ENCODE peak calls at places on chromosomes 4 and X, in nine cellular contexts. F, S, K, X, J, W, C, G and U are unnamed samples.

GRCh38 chrX:14779589-14779988 is 93.3 kb downstream of the FANCB start:
- DNase-seq in C (no peak), G (no peak), W (no peak), X (no peak), F (no peak), J (no peak), S (no peak), K (no peak), U (no peak)

GRCh38 chrX:13180807-13181206 is 136.4 kb upstream of the FAM9C start:
- DNase-seq in C (no peak), X (peak), W (no peak), J (no peak), S (no peak), F (no peak), G (no peak), K (peak), U (no peak)

GRCh38 chrX:74537011-74537390 is 77.4 kb downstream of the RLIM start:
- DNase-seq in C (no peak), G (no peak), S (no peak), W (no peak), K (peak), J (no peak), X (peak), F (no peak), U (no peak)

GRCh38 chrX:118181030-118181429 is 64.4 kb upstream of the KLHL13 start:
- DNase-seq in G (no peak), K (peak), X (peak), F (no peak), J (no peak), C (no peak), S (no peak), W (no peak), U (no peak)

GRCh38 chr4:71545168-71545567 is 206.3 kb downstream of the SLC4A4 start:
- DNase-seq in W (no peak), J (no peak), K (peak), S (no peak), F (no peak), C (no peak), G (no peak), X (peak), U (no peak)

GRCh38 chr4:41712413-41712812 is 36.1 kb downstream of the PHOX2B start:
- DNase-seq in W (no peak), K (no peak), C (no peak), S (no peak), J (no peak), F (no peak), G (no peak), X (no peak), U (no peak)

GRCh38 chr4:17385403-17385802 is 126.5 kb downstream of the QDPR start:
- DNase-seq in X (peak), J (no peak), C (no peak), K (peak), F (no peak), W (no peak), S (no peak), G (no peak), U (no peak)

GRCh38 chr4:73662709-73663546 is 42.7 kb upstream of the RASSF6 start:
- DNase-seq in K (peak), F (no peak), J (no peak), G (no peak), W (no peak), C (no peak), S (no peak), X (peak), U (no peak)

GRCh38 chr4:25937801-25938200 is 23.8 kb downstream of the SMIM20 start:
- DNase-seq in G (no peak), W (no peak), X (peak), K (peak), C (no peak), F (no peak), S (no peak), J (no peak), U (no peak)

GRCh38 chrX:1649623-1650022 is 34.8 kb downstream of the ASMT start:
- DNase-seq in W (no peak), G (no peak), C (peak), X (no peak), F (no peak), K (no peak), J (no peak), S (no peak), U (peak)

GRCh38 chr4:3516836-3517730 is 15.1 kb downstream of the LRPAP1 start:
- DNase-seq in K (no peak), X (no peak), G (no peak), W (peak), F (no peak), C (no peak), S (no peak), J (no peak), U (no peak)

GRCh38 chr4:5891563-5892320 is 1.1 kb downstream of the CRMP1 start:
- DNase-seq in C (peak), S (no peak), K (no peak), W (no peak), J (no peak), X (no peak), F (no peak), G (no peak), U (no peak)

GRCh38 chr4:171583790-171584189 is 229.4 kb upstream of the GALNTL6 start:
- DNase-seq in W (no peak), F (no peak), G (no peak), X (no peak), C (no peak), K (no peak), J (no peak), S (no peak), U (no peak)

GRCh38 chrX:110407910-110408545 is 49.4 kb downstream of the RTL9 start:
- DNase-seq in F (no peak), X (no peak), C (peak), K (peak), J (no peak), S (peak), W (no peak), G (peak), U (peak)

GRCh38 chr4:126004936-126005335 is 690.2 kb downstream of the FAT4 start:
- DNase-seq in K (peak), F (no peak), J (no peak), X (peak), S (no peak), W (no peak), G (no peak), C (peak), U (no peak)

GRCh38 chr4:37628977-37629609 is 57.1 kb downstream of the RELL1 start:
- DNase-seq in X (peak), C (no peak), W (no peak), S (no peak), J (no peak), G (no peak), F (peak), K (peak), U (no peak)

GRCh38 chr4:3199661-3200422 is 49.1 kb upstream of the MSANTD1 start:
- DNase-seq in F (no peak), G (no peak), W (peak), C (no peak), K (peak), S (no peak), J (no peak), X (no peak), U (no peak)

GRCh38 chr4:6437682-6438264 is 34.6 kb downstream of the PPP2R2C start:
- DNase-seq in C (no peak), J (no peak), K (no peak), S (no peak), X (no peak), W (no peak), F (no peak), G (no peak), U (no peak)

GRCh38 chr4:65668201-65669007 is 1.9 kb downstream of the EPHA5 start:
- DNase-seq in J (no peak), K (peak), W (peak), S (peak), X (peak), C (peak), F (peak), G (no peak), U (peak)

GRCh38 chr4:2792711-2793577 is at the start of gene SH3BP2:
- DNase-seq in S (peak), C (peak), W (peak), J (peak), F (peak), X (no peak), G (peak), K (no peak), U (peak)

GRCh38 chr4:25233737-25234389 is at the start of gene PI4K2B:
- DNase-seq in K (peak), W (peak), X (peak), F (peak), J (peak), C (peak), S (peak), G (peak), U (peak)

GRCh38 chrX:152842772-152843338 is 12.0 kb downstream of the NSDHL start:
- DNase-seq in G (no peak), K (no peak), W (no peak), C (no peak), F (no peak), J (no peak), S (no peak), X (no peak), U (no peak)

GRCh38 chrX:64977830-64978229 is 1.6 kb upstream of the ZC4H2 start:
- DNase-seq in J (no peak), K (peak), C (no peak), F (no peak), S (no peak), W (no peak), X (no peak), G (no peak), U (no peak)

GRCh38 chr4:147361726-147362125 is 119.2 kb upstream of the EDNRA start:
- DNase-seq in J (no peak), X (peak), G (peak), S (peak), K (peak), W (no peak), C (no peak), F (no peak), U (no peak)

GRCh38 chr4:140135529-140136021 is 18.4 kb downstream of the MAML3 start:
- DNase-seq in J (no peak), C (no peak), F (peak), K (peak), S (no peak), G (no peak), X (peak), W (no peak), U (no peak)

GRCh38 chr4:85209161-85209560 is 242.7 kb upstream of the WDFY3 start:
- DNase-seq in G (no peak), W (no peak), K (peak), F (no peak), S (no peak), X (no peak), J (no peak), C (no peak), U (no peak)

GRCh38 chr4:24056258-24056657 is 166.4 kb upstream of the PPARGC1A start:
- DNase-seq in J (no peak), W (no peak), C (no peak), F (no peak), G (no peak), S (no peak), X (no peak), K (no peak), U (no peak)

GRCh38 chrX:18884916-18885315 is 99.0 kb downstream of the PHKA2 start:
- DNase-seq in W (no peak), S (no peak), G (no peak), F (no peak), J (no peak), C (no peak), K (no peak), X (no peak), U (no peak)

GRCh38 chr4:87978656-87979055 is 3.1 kb downstream of the SPP1 start:
- DNase-seq in S (no peak), G (no peak), X (peak), J (no peak), K (peak), W (no peak), C (no peak), F (no peak), U (no peak)

GRCh38 chr4:121464854-121465253 is 84.0 kb upstream of the QRFPR start:
- DNase-seq in S (no peak), W (no peak), C (no peak), F (no peak), X (no peak), K (no peak), J (no peak), G (no peak), U (no peak)

GRCh38 chr4:48905363-48906015 is 1.1 kb downstream of the OCIAD2 start:
- DNase-seq in K (peak), J (no peak), G (no peak), F (no peak), W (no peak), X (peak), S (peak), C (no peak), U (no peak)
- TF ChIP-seq CTCF in K (peak), J (no peak), G (peak), F (no peak), W (peak), X (peak), S (no peak), C (no peak), U (no peak)

DNA sequence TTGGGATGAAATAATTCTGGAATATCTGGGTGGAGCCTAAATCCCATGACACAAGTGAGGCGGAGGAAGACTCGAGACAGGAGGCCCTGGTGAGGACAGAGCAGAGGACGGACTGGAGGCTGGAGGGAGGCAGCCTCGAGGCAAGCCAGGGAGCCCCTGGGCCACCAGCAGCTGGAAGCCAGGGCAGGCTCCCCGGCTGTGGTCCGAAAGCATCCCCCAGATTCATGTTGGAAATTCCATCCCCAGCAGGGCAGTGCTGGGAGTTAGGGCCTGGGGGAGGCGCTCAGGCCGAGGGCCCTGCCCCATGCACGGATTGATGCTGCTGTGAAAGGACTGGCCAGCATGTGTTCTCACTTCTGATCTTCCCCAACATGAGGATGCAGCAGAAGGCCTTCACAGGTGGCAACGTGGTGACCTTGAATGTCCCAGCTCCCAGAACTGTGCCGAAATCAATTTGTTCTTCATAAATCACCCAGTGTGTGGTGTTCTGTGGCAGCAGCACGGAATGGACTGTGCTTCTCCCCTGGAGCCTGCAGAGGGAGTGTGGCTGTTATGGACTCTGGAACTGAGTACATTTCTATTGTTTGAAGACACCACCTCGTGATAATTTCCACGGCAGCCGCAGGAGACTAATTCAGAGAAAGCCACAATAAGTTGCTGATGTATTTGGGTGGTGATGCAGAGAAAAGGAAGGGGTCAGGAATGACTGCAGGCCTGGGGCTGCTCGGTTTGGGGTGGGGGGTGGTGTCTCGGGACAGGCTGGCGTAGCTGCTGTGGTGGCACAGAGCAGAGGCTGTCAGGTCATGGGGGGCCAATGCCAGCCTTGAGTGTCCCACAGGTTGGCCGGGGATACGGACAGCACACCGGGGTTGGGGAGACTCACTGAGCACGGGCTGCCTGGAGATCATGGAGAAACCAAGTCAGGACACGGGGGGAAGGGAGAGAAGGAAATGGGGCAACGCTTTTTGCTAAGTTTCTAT is 56.9 kb downstream of the PCGF3 start:
- DNase-seq in G (no peak), X (peak), C (no peak), J (no peak), S (no peak), K (peak), W (peak), F (no peak), U (no peak)
- TF ChIP-seq CTCF in G (peak), X (peak), C (peak), J (no peak), S (no peak), K (peak), W (peak), F (no peak), U (no peak)

DNA sequence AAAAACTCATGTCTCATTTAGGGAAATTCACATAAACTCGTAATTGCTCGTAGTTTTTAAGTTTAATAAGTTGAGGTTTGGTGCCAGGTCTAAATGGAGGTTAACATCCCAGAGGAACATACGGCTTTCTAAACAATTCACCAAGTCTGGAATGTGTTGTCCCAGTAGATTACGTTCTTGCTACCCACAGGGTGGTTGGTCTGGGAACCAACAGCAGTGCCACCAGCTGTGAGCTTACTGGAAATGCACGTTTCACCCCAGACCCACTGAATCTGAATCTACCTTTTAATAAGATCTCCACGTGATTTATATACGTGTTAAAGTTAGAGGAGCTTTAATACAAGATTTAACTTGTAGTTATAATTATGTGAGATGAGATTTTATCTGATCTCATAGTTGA is 134.3 kb downstream of the BMPR1B start:
- DNase-seq in K (no peak), S (peak), C (no peak), G (no peak), X (peak), J (no peak), W (no peak), F (no peak), U (no peak)
- TF ChIP-seq CTCF in K (no peak), S (no peak), C (no peak), G (no peak), X (no peak), J (no peak), W (peak), F (no peak), U (no peak)

DNA sequence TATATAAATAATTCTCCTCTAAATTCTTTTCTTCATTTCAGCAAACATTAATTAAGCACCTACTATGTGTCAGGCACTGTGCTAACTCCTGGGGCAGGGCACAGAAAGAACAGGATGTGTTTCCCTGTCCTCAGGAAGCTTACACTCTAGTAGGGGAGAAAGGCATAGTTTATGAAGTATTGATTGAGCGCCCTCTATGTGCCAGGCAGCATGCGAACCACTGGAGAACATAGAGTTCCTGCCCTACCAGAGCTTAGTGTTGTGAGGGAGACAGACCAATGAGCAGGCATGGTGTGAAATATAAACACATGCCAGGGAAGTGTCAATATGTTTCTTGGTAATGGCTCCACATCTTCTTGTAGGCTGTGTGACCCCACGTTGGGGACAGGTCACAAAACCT is 3.7 kb downstream of the ADGRG4 start:
- DNase-seq in W (no peak), X (no peak), S (no peak), K (no peak), J (no peak), G (no peak), F (no peak), C (no peak), U (no peak)
- TF ChIP-seq CTCF in W (no peak), X (no peak), S (no peak), K (no peak), J (no peak), G (no peak), F (no peak), C (no peak), U (no peak)

GRCh38 chr4:15956179-15956850 is 6.7 kb downstream of the FGFBP2 start:
- DNase-seq in G (peak), J (peak), C (peak), S (peak), K (peak), F (peak), X (peak), W (no peak), U (peak)

GRCh38 chr4:15951781-15952180 is 11.2 kb downstream of the FGFBP2 start:
- DNase-seq in F (no peak), X (no peak), S (no peak), J (no peak), K (no peak), G (no peak), C (no peak), W (no peak), U (no peak)

GRCh38 chr4:15958562-15958961 is 4.4 kb downstream of the FGFBP2 start:
- DNase-seq in G (no peak), S (no peak), J (no peak), C (no peak), X (no peak), F (no peak), W (no peak), K (no peak), U (no peak)

GRCh38 chr4:15953625-15954024 is 9.3 kb downstream of the FGFBP2 start:
- DNase-seq in S (no peak), X (no peak), G (no peak), K (no peak), F (no peak), J (no peak), C (no peak), W (no peak), U (no peak)

DNA sequence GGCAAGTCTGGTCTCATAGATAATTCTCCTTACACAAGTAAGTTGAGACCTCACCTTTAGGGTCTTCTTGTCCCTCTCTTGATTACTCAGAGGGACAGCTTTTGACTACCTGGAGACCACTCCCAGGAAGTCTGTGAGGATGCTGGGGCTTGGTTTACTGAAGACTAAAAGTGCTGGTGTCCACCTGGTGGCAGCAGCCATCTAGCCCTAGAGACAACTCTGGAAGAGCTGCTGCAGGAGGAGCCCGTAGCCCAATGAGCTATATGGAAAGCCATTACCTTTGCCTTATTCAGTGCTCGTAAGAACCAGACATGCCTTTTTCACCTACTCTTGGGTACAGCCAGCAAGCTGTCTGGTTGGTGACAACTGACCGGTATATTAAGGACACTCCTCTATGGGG is 7.3 kb downstream of the FGFBP2 start:
- DNase-seq in X (no peak), F (no peak), K (peak), J (no peak), G (no peak), C (no peak), S (no peak), W (no peak), U (no peak)
- TF ChIP-seq CTCF in X (peak), F (no peak), K (peak), J (no peak), G (no peak), C (no peak), S (no peak), W (no peak), U (no peak)